ENCODE peak calls at places on chromosomes 3 and 15, in four cellular contexts. Z, P, S and T are unnamed samples.

GRCh38 chr3:129723558-129724324 is 117.3 kb upstream of the PLXND1 start:
- DNase-seq in P (no peak), Z (peak; percentile 39), S (no peak), T (no peak)

GRCh38 chr3:119637679-119638525 is 22.5 kb downstream of the POPDC2 start:
- DNase-seq in P (no peak), Z (peak; percentile 14), S (no peak), T (no peak)

GRCh38 chr3:170760174-170760526 is 109.8 kb downstream of the RPL22L1 start:
- DNase-seq in S (no peak), P (no peak), Z (no peak), T (no peak)

GRCh38 chr15:62324382-62324781 is 159.3 kb upstream of the C2CD4B start:
- DNase-seq in P (no peak), Z (no peak), S (no peak), T (no peak)

GRCh38 chr3:98901032-98901464 is 447 bp downstream of the DCBLD2 start:
- DNase-seq in S (peak; percentile 63), Z (peak; percentile 72), P (peak; percentile 27), T (no peak)

GRCh38 chr3:107994181-107994580 is 96.7 kb downstream of the CD47 start:
- DNase-seq in P (no peak), Z (no peak), S (no peak), T (no peak)

GRCh38 chr15:99385865-99386264 is 134.6 kb downstream of the LRRC28 start:
- DNase-seq in Z (peak; percentile 35), S (no peak), P (no peak), T (no peak)

GRCh38 chr3:131474115-131474514 is 28.7 kb downstream of the MRPL3 start:
- DNase-seq in P (no peak), S (no peak), Z (no peak), T (no peak)

GRCh38 chr3:136070334-136070733 is 104.8 kb downstream of the PPP2R3A start:
- DNase-seq in S (no peak), P (no peak), Z (no peak), T (no peak)

GRCh38 chr3:124816206-124816605 is 71.0 kb downstream of the ITGB5 start:
- DNase-seq in Z (no peak), S (no peak), P (no peak), T (no peak)

GRCh38 chr3:9782777-9783176 is 9.5 kb downstream of the TADA3 start:
- DNase-seq in S (no peak), Z (no peak), P (no peak), T (no peak)

GRCh38 chr3:62600033-62600432 is 226.7 kb upstream of the FEZF2 start:
- DNase-seq in Z (no peak), P (no peak), S (no peak), T (no peak)

GRCh38 chr3:89113887-89114840 is 6.7 kb downstream of the EPHA3 start:
- DNase-seq in S (peak; percentile 74), Z (peak; percentile 33), P (peak; percentile 23), T (peak; percentile 62)

GRCh38 chr15:70762469-70763119 is 764 bp downstream of the UACA start:
- DNase-seq in S (peak; percentile 22), P (peak; percentile 18), Z (peak; percentile 39), T (no peak)

GRCh38 chr15:82803793-82804574 is 1.9 kb downstream of the FSD2 start:
- DNase-seq in S (no peak), P (no peak), Z (no peak), T (no peak)

GRCh38 chr3:42807929-42808328 is 1.3 kb upstream of the ACKR2 start:
- DNase-seq in S (no peak), P (no peak), Z (no peak), T (no peak)

GRCh38 chr15:78629716-78630065 is 8.9 kb upstream of the CHRNA3 start:
- DNase-seq in Z (no peak), S (no peak), P (no peak), T (no peak)

GRCh38 chr15:87354661-87355410 is 901.7 kb downstream of the NTRK3 start:
- DNase-seq in P (no peak), Z (no peak), S (no peak), T (no peak)